ENCODE peak calls at places on chromosomes 1 and 21, in six cellular contexts. S is fibroblast of villous mesenchyme, G is T1000, J is T-helper 1 cell, W is right lobe of liver, L is heart left ventricle. E is an unnamed sample.

GRCh38 chr1:53771648-53772047 is 32.7 kb upstream of the GLIS1 start:
- DNase-seq in G (no peak), L (no peak), J (no peak), W (no peak), S (peak; percentile 94), E (peak; percentile 74)

GRCh38 chr1:36855699-36856098 is 178.6 kb downstream of the GRIK3 start:
- DNase-seq in W (no peak), J (no peak), G (no peak), L (no peak), S (no peak), E (no peak)

GRCh38 chr1:223045164-223045957 is 97.7 kb downstream of the TLR5 start:
- DNase-seq in W (peak; percentile 80), L (no peak), J (no peak), S (no peak), G (no peak), E (no peak)

GRCh38 chr1:109281680-109282496 is 1.1 kb downstream of the PSRC1 start:
- DNase-seq in L (no peak), W (no peak), S (peak; percentile 45), G (no peak), J (no peak), E (peak; percentile 48)

GRCh38 chr1:168926236-168926635 is 180.3 kb upstream of the ATP1B1 start:
- DNase-seq in W (no peak), L (no peak), G (no peak), S (peak; percentile 42), J (no peak), E (no peak)

GRCh38 chr1:54800899-54801759 is at the start of gene TTC22:
- DNase-seq in J (peak; percentile 82), W (peak; percentile 78), G (no peak), S (no peak), L (no peak), E (peak; percentile 29)

GRCh38 chr1:165129568-165130164 is 226.8 kb downstream of the LMX1A start:
- DNase-seq in J (peak; percentile 33), L (peak; percentile 18), W (peak; percentile 78), G (no peak), S (peak; percentile 33), E (peak; percentile 44)

GRCh38 chr1:60184521-60184920 is 111.0 kb upstream of the C1orf87 start:
- DNase-seq in S (no peak), G (no peak), W (no peak), L (no peak), J (no peak), E (no peak)

GRCh38 chr1:201626629-201627275 is 87.8 kb downstream of the NAV1 start:
- DNase-seq in J (no peak), W (no peak), S (no peak), L (no peak), G (no peak), E (no peak)

GRCh38 chr1:174726167-174726879 is 273.4 kb upstream of the CACYBP start:
- DNase-seq in G (no peak), J (no peak), L (no peak), W (no peak), S (peak; percentile 39), E (peak; percentile 41)

GRCh38 chr1:3436901-3437300 is 17.6 kb upstream of the ARHGEF16 start:
- DNase-seq in G (no peak), J (no peak), W (no peak), L (no peak), S (no peak), E (no peak)

GRCh38 chr1:175530981-175531380 is 212.4 kb downstream of the TNR start:
- DNase-seq in J (no peak), S (no peak), G (no peak), L (no peak), W (peak; percentile 53), E (no peak)

GRCh38 chr1:242522304-242522945 is 2.1 kb downstream of the PLD5 start:
- DNase-seq in L (no peak), J (peak; percentile 6), S (no peak), W (no peak), G (no peak), E (no peak)

GRCh38 chr1:7298749-7299151 is 472.3 kb upstream of the VAMP3 start:
- DNase-seq in S (peak; percentile 60), G (peak; percentile 46), W (no peak), L (no peak), J (no peak), E (peak; percentile 72)

GRCh38 chr21:26843912-26844257 is 1.3 kb downstream of the ADAMTS1 start:
- DNase-seq in L (peak; percentile 19), G (no peak), S (peak; percentile 43), J (no peak), W (no peak), E (peak; percentile 66)

GRCh38 chr1:1264868-1265272 is 8.8 kb downstream of the UBE2J2 start:
- DNase-seq in J (no peak), W (no peak), S (peak; percentile 96), G (peak; percentile 91), L (no peak), E (peak; percentile 100)

GRCh38 chr1:52056937-52057231 is 789 bp downstream of the BTF3L4 start:
- DNase-seq in G (no peak), W (no peak), S (no peak), J (no peak), L (no peak), E (peak; percentile 45)

GRCh38 chr1:72397786-72398185 is 115.4 kb upstream of the NEGR1 start:
- DNase-seq in W (no peak), S (peak; percentile 57), J (no peak), G (no peak), L (no peak), E (peak; percentile 81)

GRCh38 chr1:116127123-116127847 is 16.1 kb downstream of the MAB21L3 start:
- DNase-seq in L (no peak), W (no peak), J (no peak), G (no peak), S (no peak), E (no peak)

GRCh38 chr1:236795757-236796719 is 946 bp downstream of the MTR start:
- DNase-seq in G (peak; percentile 28), W (no peak), L (no peak), S (peak; percentile 68), J (no peak), E (peak; percentile 53)

GRCh38 chr1:21184266-21184665 is 7.6 kb upstream of the EIF4G3 start:
- DNase-seq in L (no peak), J (no peak), W (no peak), S (no peak), G (no peak), E (no peak)

GRCh38 chr1:200150721-200151120 is 123.2 kb downstream of the NR5A2 start:
- DNase-seq in S (peak; percentile 65), G (peak; percentile 44), J (peak; percentile 43), L (no peak), W (no peak), E (peak; percentile 92)

GRCh38 chr1:33007190-33008050 is 29.3 kb downstream of the AK2 start:
- DNase-seq in L (peak; percentile 38), G (peak; percentile 58), J (no peak), S (peak; percentile 93), W (no peak), E (peak; percentile 91)

GRCh38 chr1:81758213-81758612 is 42.5 kb upstream of the ADGRL2 start:
- DNase-seq in W (no peak), L (no peak), G (no peak), S (no peak), J (no peak), E (no peak)

GRCh38 chr1:161096514-161096913 is 1.6 kb upstream of the KLHDC9 start:
- DNase-seq in J (no peak), S (peak; percentile 87), W (no peak), G (no peak), L (peak; percentile 54), E (no peak)

GRCh38 chr1:17825273-17826164 is 70.4 kb downstream of the ACTL8 start:
- DNase-seq in J (no peak), S (no peak), G (no peak), L (no peak), W (no peak), E (no peak)

GRCh38 chr1:98556521-98557158 is 104.9 kb upstream of the SNX7 start:
- DNase-seq in G (no peak), S (peak; percentile 23), W (no peak), L (no peak), J (peak; percentile 1), E (peak; percentile 37)

GRCh38 chr1:18109756-18110597 is 2.4 kb downstream of the IGSF21 start:
- DNase-seq in G (no peak), J (no peak), L (peak; percentile 50), S (no peak), W (no peak), E (no peak)

GRCh38 chr1:213761845-213762407 is 225.8 kb upstream of the PROX1 start:
- DNase-seq in W (no peak), J (peak; percentile 26), G (no peak), S (no peak), L (no peak), E (no peak)

GRCh38 chr1:42085596-42085995 is 67.6 kb upstream of the GUCA2B start:
- DNase-seq in S (peak; percentile 40), L (no peak), G (no peak), J (no peak), W (no peak), E (peak; percentile 18)

GRCh38 chr1:47766832-47767740 is 230.1 kb downstream of the TRABD2B start:
- DNase-seq in S (no peak), J (no peak), G (no peak), L (no peak), W (no peak), E (no peak)

GRCh38 chr1:60857851-60858250 is 224.5 kb upstream of the NFIA start:
- DNase-seq in L (no peak), S (no peak), W (no peak), G (no peak), J (no peak), E (no peak)

GRCh38 chr1:218297867-218298266 is 12.8 kb downstream of the RRP15 start:
- DNase-seq in J (no peak), W (no peak), L (no peak), G (no peak), S (no peak), E (peak; percentile 17)

GRCh38 chr1:91693542-91693941 is 192.4 kb downstream of the TGFBR3 start:
- DNase-seq in J (no peak), S (no peak), G (no peak), L (peak; percentile 60), W (no peak), E (peak; percentile 43)

GRCh38 chr1:151157067-151157531 is 650 bp downstream of the TNFAIP8L2 start:
- DNase-seq in G (no peak), L (no peak), J (peak; percentile 80), W (no peak), S (no peak), E (no peak)

GRCh38 chr1:44038876-44039657 is 7.8 kb upstream of the SLC6A9 start:
- DNase-seq in L (no peak), W (no peak), J (no peak), S (no peak), G (no peak), E (peak; percentile 79)

GRCh38 chr1:65259816-65260215 is 49.5 kb upstream of the DNAJC6 start:
- DNase-seq in S (no peak), W (no peak), J (no peak), L (no peak), G (no peak), E (no peak)

GRCh38 chr1:56537660-56538059 is 41.7 kb downstream of the PLPP3 start:
- DNase-seq in G (no peak), L (no peak), W (no peak), J (no peak), S (no peak), E (no peak)

GRCh38 chr1:110525250-110525597 is 6.2 kb upstream of the KCNA10 start:
- DNase-seq in G (no peak), W (no peak), J (no peak), S (no peak), L (no peak), E (no peak)